ENCODE peak calls at places on chromosomes 4 and X, in nine cellular contexts. L is activated CD8-positive, alpha-beta T cell treated with anti-CD3 and anti-CD28 coated beads, Interleukin-2, amount 10 ng/mL, durations not matched to agents 7 days and 5 days; V is body of pancreas; S is WERI-Rb-1; K is NCI-H2171 treated with DMSO at 0.1 percent for 48 hours; U is stimulated activated naive CD8-positive, alpha-beta T cell treated with anti-CD3 and anti-CD28 coated beads, Interleukin-15, amount 100 ng/mL, for 72 hours; J is neural crest cell; P is HS-5; H is activated T-cell treated with anti-CD3 and anti-CD28 coated beads, Interleukin-2, amount 50 U/mL, for 24 hours. X is an unnamed sample.

GRCh38 chr4:42133006-42133405 is 19.4 kb downstream of the BEND4 start:
- DNase-seq in L (no peak), V (no peak), S (no peak), K (no peak), U (no peak), J (no peak), P (no peak), H (no peak), X (no peak)

GRCh38 chr4:30753316-30753715 is 33.1 kb downstream of the PCDH7 start:
- DNase-seq in L (no peak), V (no peak), S (no peak), K (no peak), U (no peak), J (no peak), P (no peak), H (no peak), X (no peak)

GRCh38 chrX:152165033-152165743 is 26.8 kb upstream of the MAGEA10 start:
- DNase-seq in L (no peak), V (no peak), S (no peak), K (no peak), U (no peak), J (no peak), P (no peak), H (no peak), X (no peak)

GRCh38 chr4:119823891-119824290 is 195.3 kb upstream of the PDE5A start:
- DNase-seq in L (no peak), V (no peak), S (no peak), K (no peak), U (no peak), J (no peak), P (no peak), H (no peak), X (no peak)

GRCh38 chrX:108439961-108440696 is 491 bp downstream of the COL4A5 start:
- DNase-seq in L (no peak), V (peak; percentile 19), S (no peak), K (peak; percentile 0), U (no peak), J (peak; percentile 31), P (no peak), H (no peak), X (no peak)

GRCh38 chr4:98481167-98481566 is 177.2 kb downstream of the TSPAN5 start:
- DNase-seq in L (no peak), V (peak; percentile 67), S (no peak), K (no peak), U (no peak), J (no peak), P (no peak), H (no peak), X (peak; percentile 2)

GRCh38 chr4:83906561-83906960 is 370.7 kb downstream of the GPAT3 start:
- DNase-seq in L (no peak), V (no peak), S (no peak), K (no peak), U (no peak), J (no peak), P (no peak), H (no peak), X (no peak)

GRCh38 chrX:23766650-23767551 is 16.1 kb upstream of the SAT1 start:
- DNase-seq in L (no peak), V (no peak), S (no peak), K (no peak), U (peak; percentile 16), J (no peak), P (no peak), H (no peak), X (no peak)

GRCh38 chr4:110364911-110365520 is 110.9 kb upstream of the ENPEP start:
- DNase-seq in L (no peak), V (no peak), S (no peak), K (no peak), U (no peak), J (no peak), P (no peak), H (no peak), X (no peak)

GRCh38 chr4:2259541-2260267 is 2.2 kb downstream of the MXD4 start:
- DNase-seq in L (no peak), V (peak; percentile 6), S (no peak), K (no peak), U (no peak), J (no peak), P (no peak), H (peak; percentile 28), X (no peak)

GRCh38 chrX:69124108-69124507 is 41.1 kb downstream of the PJA1 start:
- DNase-seq in L (no peak), V (no peak), S (no peak), K (no peak), U (no peak), J (no peak), P (no peak), H (no peak), X (no peak)

GRCh38 chr4:73944061-73944875 is 37.6 kb downstream of the PF4 start:
- DNase-seq in L (no peak), V (peak; percentile 45), S (peak; percentile 55), K (no peak), U (no peak), J (no peak), P (no peak), H (no peak), X (no peak)

GRCh38 chr4:146245246-146245645 is 30.9 kb downstream of the REELD1 start:
- DNase-seq in L (no peak), V (no peak), S (no peak), K (no peak), U (no peak), J (no peak), P (no peak), H (no peak), X (no peak)

GRCh38 chr4:1053080-1053661 is 41.7 kb downstream of the FGFRL1 start:
- DNase-seq in L (no peak), V (peak; percentile 36), S (no peak), K (no peak), U (no peak), J (no peak), P (no peak), H (peak; percentile 20), X (no peak)

GRCh38 chrX:46268429-46268828 is 276.8 kb downstream of the ZNF674 start:
- DNase-seq in L (no peak), V (peak; percentile 27), S (no peak), K (no peak), U (no peak), J (no peak), P (no peak), H (no peak), X (no peak)

GRCh38 chrX:39308126-39308525 is 506.9 kb downstream of the MID1IP1 start:
- DNase-seq in L (no peak), V (no peak), S (no peak), K (no peak), U (no peak), J (no peak), P (no peak), H (no peak), X (no peak)

GRCh38 chr4:159413252-159413941 is 310.5 kb downstream of the RAPGEF2 start:
- DNase-seq in L (no peak), V (no peak), S (no peak), K (no peak), U (no peak), J (no peak), P (no peak), H (no peak), X (no peak)

GRCh38 chr4:38283724-38284123 is 323.5 kb downstream of the PTTG2 start:
- DNase-seq in L (no peak), V (no peak), S (no peak), K (no peak), U (no peak), J (no peak), P (no peak), H (no peak), X (no peak)

GRCh38 chrX:89021964-89022363 is 274.9 kb downstream of the CPXCR1 start:
- DNase-seq in L (no peak), V (no peak), S (no peak), K (no peak), U (no peak), J (no peak), P (no peak), H (no peak), X (no peak)

GRCh38 chr4:4388418-4388817 is 1.5 kb downstream of the NSG1 start:
- DNase-seq in L (no peak), V (no peak), S (no peak), K (no peak), U (no peak), J (no peak), P (no peak), H (no peak), X (no peak)

GRCh38 chrX:140766024-140766611 is 56.6 kb downstream of the LINC00632 start:
- DNase-seq in L (peak; percentile 47), V (peak; percentile 63), S (peak; percentile 19), K (no peak), U (peak; percentile 11), J (peak; percentile 69), P (no peak), H (peak; percentile 52), X (peak; percentile 12)

GRCh38 chr4:55398966-55399365 is 3.2 kb downstream of the TMEM165 start:
- DNase-seq in L (no peak), V (no peak), S (peak; percentile 36), K (no peak), U (no peak), J (no peak), P (no peak), H (no peak), X (no peak)

GRCh38 chr4:118026806-118027205 is 7.5 kb upstream of the NDST3 start:
- DNase-seq in L (no peak), V (no peak), S (no peak), K (no peak), U (no peak), J (no peak), P (no peak), H (no peak), X (no peak)

GRCh38 chr4:6492861-6493667 is 20.6 kb upstream of the PPP2R2C start:
- DNase-seq in L (no peak), V (no peak), S (no peak), K (no peak), U (no peak), J (no peak), P (no peak), H (no peak), X (no peak)